ENCODE peak calls at places on chromosomes 12 and 14, in five cellular contexts. V, Z, R, A and L are unnamed samples.

GRCh38 chr14:64246688-64247087 is 47.5 kb downstream of the ESR2 start:
- DNase-seq in V (no peak), Z (no peak), R (no peak), A (no peak), L (no peak)

GRCh38 chr14:68910540-68910939 is 68.6 kb downstream of the ACTN1 start:
- DNase-seq in V (no peak), Z (no peak), R (no peak), A (no peak), L (no peak)

GRCh38 chr14:51428981-51429380 is 188.9 kb downstream of the TMX1 start:
- DNase-seq in V (no peak), Z (no peak), R (no peak), A (no peak), L (no peak)

GRCh38 chr12:97545804-97546203 is 83.2 kb downstream of the RMST start:
- DNase-seq in V (no peak), Z (no peak), R (no peak), A (no peak), L (no peak)

GRCh38 chr14:68854421-68854820 is 61.6 kb upstream of the ZFP36L1 start:
- DNase-seq in V (no peak), Z (no peak), R (no peak), A (no peak), L (no peak)

GRCh38 chr14:31270196-31270772 is 62.7 kb upstream of the HECTD1 start:
- DNase-seq in V (peak), Z (no peak), R (no peak), A (no peak), L (no peak)

GRCh38 chr14:54025661-54026060 is 69.0 kb upstream of the BMP4 start:
- DNase-seq in V (peak), Z (no peak), R (no peak), A (no peak), L (no peak)

GRCh38 chr12:65318186-65318685 is 39.8 kb downstream of the MSRB3 start:
- DNase-seq in V (no peak), Z (no peak), R (no peak), A (no peak), L (no peak)

GRCh38 chr12:106138279-106138645 is 492 bp downstream of the NUAK1 start:
- DNase-seq in V (no peak), Z (no peak), R (peak), A (peak), L (no peak)

GRCh38 chr14:75811862-75812505 is 150.9 kb downstream of the TTLL5 start:
- DNase-seq in V (no peak), Z (no peak), R (no peak), A (no peak), L (no peak)

GRCh38 chr14:97785495-97785894 is 988.3 kb downstream of the VRK1 start:
- DNase-seq in V (no peak), Z (no peak), R (no peak), A (no peak), L (no peak)

GRCh38 chr14:77406718-77407117 is 16.6 kb downstream of the NOXRED1 start:
- DNase-seq in V (peak), Z (no peak), R (no peak), A (no peak), L (no peak)

GRCh38 chr14:70808023-70808401 is 1.3 kb downstream of the MAP3K9 start:
- DNase-seq in V (no peak), Z (peak), R (peak), A (no peak), L (peak)

GRCh38 chr14:101062611-101063010 is 159.1 kb upstream of the RTL1 start:
- DNase-seq in V (peak), Z (no peak), R (no peak), A (no peak), L (no peak)
- TF ChIP-seq CTCF in V (no peak), Z (no peak), R (no peak), A (no peak), L (no peak)

GRCh38 chr14:37150414-37150813 is 22.0 kb downstream of the SLC25A21 start:
- DNase-seq in V (peak), Z (no peak), R (no peak), A (no peak), L (no peak)
- TF ChIP-seq CTCF in V (peak), Z (peak), R (peak), A (no peak), L (peak)

GRCh38 chr14:34099630-34100029 is 148.8 kb upstream of the EGLN3 start:
- DNase-seq in V (no peak), Z (no peak), R (no peak), A (no peak), L (no peak)

GRCh38 chr14:34094384-34094783 is 143.5 kb upstream of the EGLN3 start:
- DNase-seq in V (no peak), Z (no peak), R (no peak), A (no peak), L (no peak)

GRCh38 chr14:34093878-34094277 is 143.0 kb upstream of the EGLN3 start:
- DNase-seq in V (no peak), Z (no peak), R (no peak), A (no peak), L (no peak)

GRCh38 chr14:34098985-34099349 is 148.1 kb upstream of the EGLN3 start:
- DNase-seq in V (no peak), Z (no peak), R (no peak), A (no peak), L (no peak)

GRCh38 chr14:34098045-34098984 is 147.4 kb upstream of the EGLN3 start:
- DNase-seq in V (peak), Z (peak), R (peak), A (peak), L (no peak)
- TF ChIP-seq CTCF in V (peak), Z (peak), R (peak), A (peak), L (peak)

DNA sequence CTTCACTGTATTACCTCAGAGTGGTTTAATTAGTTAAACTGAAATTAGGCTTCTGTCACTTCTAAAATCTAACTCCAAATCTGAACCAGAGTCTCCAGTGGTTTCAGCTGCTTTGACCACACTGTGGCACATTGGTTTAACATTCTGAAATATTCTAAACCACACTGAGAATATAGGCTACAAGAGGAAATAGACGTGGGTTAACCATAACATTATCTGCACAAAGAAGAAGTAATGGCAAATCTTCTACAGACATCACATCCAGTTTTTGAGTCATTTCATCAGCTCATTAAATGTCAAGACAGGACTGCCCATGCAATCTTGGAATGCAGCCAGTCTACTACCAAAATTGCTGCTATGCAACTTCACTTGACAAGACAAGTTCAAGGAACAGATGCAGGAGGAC is 94.7 kb downstream of the LRP6 start:
- DNase-seq in V (peak), Z (peak), R (peak), A (no peak), L (peak)
- TF ChIP-seq CTCF in V (no peak), Z (no peak), R (no peak), A (no peak), L (no peak)

GRCh38 chr12:68113644-68114043 is 45.9 kb downstream of the IFNG start:
- DNase-seq in V (no peak), Z (peak), R (no peak), A (no peak), L (no peak)
- TF ChIP-seq CTCF in V (peak), Z (peak), R (peak), A (no peak), L (peak)